ENCODE peak calls at places on chromosomes 4 and X, in eight cellular contexts. One of them, this sample, is unnamed.
A peak's percentile ranks its signal among the peaks of the same experiment; 100 is the strongest.

GRCh38 chr4:128819082-128819742 is 9.7 kb downstream of the JADE1 start:
- DNase-seq in fibroblast of pulmonary artery: no peak
- DNase-seq in uterus: no peak
- DNase-seq in IMR-90: peak; percentile 33
- DNase-seq in H9: no peak
- DNase-seq in OCI-LY7: no peak
- DNase-seq in sigmoid colon: no peak
- DNase-seq in vagina: no peak
- DNase-seq in this sample: no peak

GRCh38 chrX:54808109-54808604 is 612 bp downstream of the MAGED2 start:
- DNase-seq in fibroblast of pulmonary artery: no peak
- DNase-seq in IMR-90: no peak
- DNase-seq in uterus: peak; percentile 80
- DNase-seq in OCI-LY7: no peak
- DNase-seq in sigmoid colon: peak; percentile 86
- DNase-seq in H9: peak; percentile 76
- DNase-seq in vagina: peak; percentile 96
- DNase-seq in this sample: peak; percentile 4

GRCh38 chr4:126977306-126977705 is 655.5 kb upstream of the INTU start:
- DNase-seq in H9: peak; percentile 26
- DNase-seq in sigmoid colon: no peak
- DNase-seq in OCI-LY7: no peak
- DNase-seq in uterus: no peak
- DNase-seq in fibroblast of pulmonary artery: peak; percentile 16
- DNase-seq in vagina: no peak
- DNase-seq in IMR-90: peak; percentile 20
- DNase-seq in this sample: no peak

GRCh38 chrX:16075087-16075486 is 48.3 kb upstream of the GRPR start:
- DNase-seq in sigmoid colon: no peak
- DNase-seq in IMR-90: peak; percentile 8
- DNase-seq in vagina: no peak
- DNase-seq in fibroblast of pulmonary artery: no peak
- DNase-seq in H9: no peak
- DNase-seq in OCI-LY7: no peak
- DNase-seq in uterus: no peak
- DNase-seq in this sample: no peak

GRCh38 chr4:41058426-41058825 is 155.9 kb downstream of the APBB2 start:
- DNase-seq in H9: no peak
- DNase-seq in sigmoid colon: no peak
- DNase-seq in uterus: no peak
- DNase-seq in OCI-LY7: no peak
- DNase-seq in vagina: no peak
- DNase-seq in fibroblast of pulmonary artery: peak; percentile 23
- DNase-seq in IMR-90: peak; percentile 72
- DNase-seq in this sample: no peak

GRCh38 chr4:102616661-102617060 is 115.5 kb downstream of the NFKB1 start:
- DNase-seq in uterus: no peak
- DNase-seq in sigmoid colon: no peak
- DNase-seq in H9: peak; percentile 69
- DNase-seq in OCI-LY7: peak; percentile 37
- DNase-seq in vagina: no peak
- DNase-seq in IMR-90: no peak
- DNase-seq in fibroblast of pulmonary artery: no peak
- DNase-seq in this sample: no peak

GRCh38 chr4:3261411-3262207 is 12.7 kb downstream of the MSANTD1 start:
- DNase-seq in IMR-90: no peak
- DNase-seq in uterus: no peak
- DNase-seq in vagina: no peak
- DNase-seq in fibroblast of pulmonary artery: no peak
- DNase-seq in OCI-LY7: no peak
- DNase-seq in sigmoid colon: no peak
- DNase-seq in H9: peak; percentile 26
- DNase-seq in this sample: no peak

GRCh38 chrX:56728752-56729151 is 291 bp upstream of the NBDY start:
- DNase-seq in sigmoid colon: no peak
- DNase-seq in OCI-LY7: peak; percentile 43
- DNase-seq in H9: no peak
- DNase-seq in IMR-90: peak; percentile 5
- DNase-seq in fibroblast of pulmonary artery: peak; percentile 26
- DNase-seq in vagina: no peak
- DNase-seq in uterus: peak; percentile 29
- DNase-seq in this sample: no peak

GRCh38 chr4:8391972-8392371 is 48.6 kb downstream of the ACOX3 start:
- DNase-seq in OCI-LY7: peak; percentile 89
- DNase-seq in IMR-90: peak; percentile 89
- DNase-seq in fibroblast of pulmonary artery: peak; percentile 93
- DNase-seq in vagina: no peak
- DNase-seq in H9: no peak
- DNase-seq in sigmoid colon: peak; percentile 91
- DNase-seq in uterus: peak; percentile 80
- DNase-seq in this sample: peak; percentile 58

GRCh38 chr4:105147226-105148151 is 813 bp downstream of the TET2 start:
- DNase-seq in OCI-LY7: no peak
- DNase-seq in sigmoid colon: peak; percentile 66
- DNase-seq in fibroblast of pulmonary artery: peak; percentile 50
- DNase-seq in IMR-90: peak; percentile 44
- DNase-seq in uterus: no peak
- DNase-seq in vagina: no peak
- DNase-seq in H9: peak; percentile 69
- DNase-seq in this sample: no peak

GRCh38 chrX:154751121-154751668 is 318 bp upstream of the GAB3 start:
- DNase-seq in fibroblast of pulmonary artery: no peak
- DNase-seq in IMR-90: no peak
- DNase-seq in vagina: no peak
- DNase-seq in H9: no peak
- DNase-seq in sigmoid colon: no peak
- DNase-seq in OCI-LY7: no peak
- DNase-seq in uterus: no peak
- DNase-seq in this sample: no peak

GRCh38 chr4:173230077-173230476 is 61.5 kb downstream of the GALNT7 start:
- DNase-seq in IMR-90: no peak
- DNase-seq in fibroblast of pulmonary artery: no peak
- DNase-seq in uterus: no peak
- DNase-seq in H9: no peak
- DNase-seq in OCI-LY7: no peak
- DNase-seq in sigmoid colon: no peak
- DNase-seq in vagina: no peak
- DNase-seq in this sample: no peak

GRCh38 chrX:153769865-153770605 is 6.0 kb downstream of the PLXNB3 start:
- DNase-seq in uterus: no peak
- DNase-seq in vagina: no peak
- DNase-seq in OCI-LY7: no peak
- DNase-seq in fibroblast of pulmonary artery: no peak
- DNase-seq in H9: peak; percentile 22
- DNase-seq in IMR-90: no peak
- DNase-seq in sigmoid colon: peak; percentile 63
- DNase-seq in this sample: no peak

GRCh38 chr4:38413524-38414341 is 250.3 kb upstream of the KLF3 start:
- DNase-seq in OCI-LY7: no peak
- DNase-seq in H9: no peak
- DNase-seq in sigmoid colon: no peak
- DNase-seq in uterus: no peak
- DNase-seq in vagina: no peak
- DNase-seq in fibroblast of pulmonary artery: no peak
- DNase-seq in IMR-90: no peak
- DNase-seq in this sample: no peak

GRCh38 chr4:88705223-88705622 is 7.6 kb upstream of the NAP1L5 start:
- DNase-seq in OCI-LY7: no peak
- DNase-seq in vagina: no peak
- DNase-seq in sigmoid colon: no peak
- DNase-seq in IMR-90: no peak
- DNase-seq in H9: no peak
- DNase-seq in fibroblast of pulmonary artery: no peak
- DNase-seq in uterus: no peak
- DNase-seq in this sample: no peak

GRCh38 chr4:146371812-146372211 is 149.9 kb downstream of the SLC10A7 start:
- DNase-seq in uterus: no peak
- DNase-seq in vagina: no peak
- DNase-seq in sigmoid colon: no peak
- DNase-seq in IMR-90: no peak
- DNase-seq in OCI-LY7: no peak
- DNase-seq in fibroblast of pulmonary artery: peak; percentile 18
- DNase-seq in H9: no peak
- DNase-seq in this sample: no peak

GRCh38 chrX:24014388-24015018 is 12.5 kb downstream of the KLHL15 start:
- DNase-seq in vagina: no peak
- DNase-seq in sigmoid colon: no peak
- DNase-seq in IMR-90: peak; percentile 9
- DNase-seq in OCI-LY7: no peak
- DNase-seq in H9: no peak
- DNase-seq in uterus: no peak
- DNase-seq in fibroblast of pulmonary artery: no peak
- DNase-seq in this sample: no peak

GRCh38 chr4:17366496-17366895 is 145.4 kb downstream of the QDPR start:
- DNase-seq in OCI-LY7: no peak
- DNase-seq in vagina: no peak
- DNase-seq in fibroblast of pulmonary artery: no peak
- DNase-seq in uterus: no peak
- DNase-seq in IMR-90: no peak
- DNase-seq in sigmoid colon: no peak
- DNase-seq in H9: no peak
- DNase-seq in this sample: no peak

GRCh38 chrX:123629502-123629901 is 103.3 kb downstream of the THOC2 start:
- DNase-seq in fibroblast of pulmonary artery: no peak
- DNase-seq in OCI-LY7: no peak
- DNase-seq in sigmoid colon: no peak
- DNase-seq in uterus: no peak
- DNase-seq in H9: no peak
- DNase-seq in vagina: no peak
- DNase-seq in IMR-90: no peak
- DNase-seq in this sample: no peak
- TF ChIP-seq CTCF in fibroblast of pulmonary artery: no peak
- TF ChIP-seq CTCF in OCI-LY7: no peak
- TF ChIP-seq CTCF in sigmoid colon: no peak
- TF ChIP-seq CTCF in uterus: no peak
- TF ChIP-seq CTCF in H9: no peak
- TF ChIP-seq CTCF in vagina: no peak
- TF ChIP-seq CTCF in IMR-90: no peak
- TF ChIP-seq CTCF in this sample: no peak

DNA sequence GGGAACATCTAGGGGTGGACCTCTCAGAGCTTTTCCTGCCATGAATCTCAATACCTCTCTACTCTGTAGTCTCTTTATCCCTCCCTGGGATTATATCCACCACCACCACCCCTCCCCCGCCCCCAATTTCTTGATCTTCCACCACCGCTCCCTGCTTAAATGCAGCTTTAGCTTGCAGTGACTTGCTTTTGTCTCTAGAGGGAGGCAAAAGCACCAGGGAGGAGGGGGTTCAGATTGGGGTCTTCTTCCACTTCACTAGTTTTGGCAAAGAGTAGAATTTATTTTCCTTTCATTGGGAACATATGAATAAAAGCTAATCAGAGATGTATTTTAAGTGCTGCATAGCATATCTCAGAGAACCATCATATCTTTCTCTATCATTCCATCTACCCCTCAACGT is 5.5 kb downstream of the ARHGAP36 start:
- DNase-seq in H9: no peak
- DNase-seq in vagina: no peak
- DNase-seq in uterus: no peak
- DNase-seq in IMR-90: no peak
- DNase-seq in fibroblast of pulmonary artery: no peak
- DNase-seq in OCI-LY7: peak; percentile 3
- DNase-seq in sigmoid colon: no peak
- DNase-seq in this sample: no peak
- TF ChIP-seq CTCF in H9: peak; percentile 70
- TF ChIP-seq CTCF in vagina: no peak
- TF ChIP-seq CTCF in uterus: no peak
- TF ChIP-seq CTCF in IMR-90: no peak
- TF ChIP-seq CTCF in fibroblast of pulmonary artery: no peak
- TF ChIP-seq CTCF in OCI-LY7: peak; percentile 43
- TF ChIP-seq CTCF in sigmoid colon: no peak
- TF ChIP-seq CTCF in this sample: no peak

GRCh38 chr4:135371137-135371536 is 1169.5 kb upstream of the PABPC4L start:
- DNase-seq in IMR-90: no peak
- DNase-seq in OCI-LY7: no peak
- DNase-seq in sigmoid colon: no peak
- DNase-seq in uterus: no peak
- DNase-seq in H9: peak; percentile 50
- DNase-seq in vagina: no peak
- DNase-seq in fibroblast of pulmonary artery: no peak
- DNase-seq in this sample: no peak
- TF ChIP-seq CTCF in IMR-90: no peak
- TF ChIP-seq CTCF in OCI-LY7: peak; percentile 46
- TF ChIP-seq CTCF in sigmoid colon: no peak
- TF ChIP-seq CTCF in uterus: no peak
- TF ChIP-seq CTCF in H9: peak; percentile 59
- TF ChIP-seq CTCF in vagina: no peak
- TF ChIP-seq CTCF in fibroblast of pulmonary artery: peak; percentile 4
- TF ChIP-seq CTCF in this sample: no peak

GRCh38 chr4:100420571-100420970 is 97.3 kb downstream of the EMCN start:
- DNase-seq in vagina: no peak
- DNase-seq in uterus: no peak
- DNase-seq in OCI-LY7: no peak
- DNase-seq in IMR-90: peak; percentile 4
- DNase-seq in H9: no peak
- DNase-seq in sigmoid colon: no peak
- DNase-seq in fibroblast of pulmonary artery: no peak
- DNase-seq in this sample: no peak

GRCh38 chr4:100424376-100424775 is 93.4 kb downstream of the EMCN start:
- DNase-seq in vagina: no peak
- DNase-seq in fibroblast of pulmonary artery: no peak
- DNase-seq in H9: no peak
- DNase-seq in uterus: no peak
- DNase-seq in sigmoid colon: no peak
- DNase-seq in IMR-90: no peak
- DNase-seq in OCI-LY7: no peak
- DNase-seq in this sample: no peak

GRCh38 chr4:100422911-100423310 is 94.9 kb downstream of the EMCN start:
- DNase-seq in sigmoid colon: no peak
- DNase-seq in OCI-LY7: no peak
- DNase-seq in H9: no peak
- DNase-seq in fibroblast of pulmonary artery: peak; percentile 43
- DNase-seq in uterus: no peak
- DNase-seq in vagina: no peak
- DNase-seq in IMR-90: no peak
- DNase-seq in this sample: no peak

GRCh38 chr4:100417565-100417964 is 100.3 kb downstream of the EMCN start:
- DNase-seq in sigmoid colon: no peak
- DNase-seq in H9: no peak
- DNase-seq in IMR-90: peak; percentile 34
- DNase-seq in uterus: no peak
- DNase-seq in vagina: no peak
- DNase-seq in fibroblast of pulmonary artery: peak; percentile 75
- DNase-seq in OCI-LY7: no peak
- DNase-seq in this sample: peak; percentile 34

DNA sequence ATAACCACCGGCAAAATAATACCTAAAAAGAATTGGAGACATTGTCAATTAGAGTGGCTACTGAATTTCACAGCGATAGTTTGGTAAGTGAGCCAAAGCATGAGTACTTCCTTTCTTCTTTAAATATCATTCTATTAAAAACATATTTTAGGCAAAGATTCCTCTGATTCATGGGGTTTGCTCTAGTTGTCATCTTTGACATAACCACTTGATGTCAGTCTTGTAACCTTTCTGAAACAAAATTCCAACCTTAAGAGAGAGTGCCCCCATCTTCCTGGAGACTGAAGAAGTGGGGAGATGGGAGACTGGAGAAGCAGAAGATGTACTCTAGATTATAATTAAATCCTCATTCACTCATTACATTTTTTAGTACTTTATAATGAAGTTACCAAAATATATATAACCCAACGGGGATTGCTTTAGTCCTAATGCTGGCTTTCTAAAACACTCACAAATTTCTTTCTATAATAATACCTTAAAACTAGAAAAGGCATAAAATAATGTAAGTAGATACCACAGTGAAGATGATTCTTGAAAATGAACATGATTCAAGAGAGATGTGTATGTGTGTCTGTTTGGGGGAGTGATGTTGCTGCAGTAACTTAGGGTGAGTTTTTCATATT is 96.4 kb downstream of the EMCN start:
- DNase-seq in sigmoid colon: no peak
- DNase-seq in IMR-90: peak; percentile 31
- DNase-seq in OCI-LY7: peak; percentile 9
- DNase-seq in uterus: no peak
- DNase-seq in vagina: no peak
- DNase-seq in fibroblast of pulmonary artery: peak; percentile 77
- DNase-seq in H9: no peak
- DNase-seq in this sample: peak; percentile 11
- TF ChIP-seq CTCF in sigmoid colon: no peak
- TF ChIP-seq CTCF in IMR-90: peak; percentile 45
- TF ChIP-seq CTCF in OCI-LY7: peak; percentile 72
- TF ChIP-seq CTCF in uterus: no peak
- TF ChIP-seq CTCF in vagina: peak; percentile 55
- TF ChIP-seq CTCF in fibroblast of pulmonary artery: peak; percentile 68
- TF ChIP-seq CTCF in H9: peak; percentile 70
- TF ChIP-seq CTCF in this sample: peak; percentile 53